ENCODE peak calls at places on chromosome 12, in four cellular contexts. C is Peyer's patch; T is activated effector memory CD4-positive, alpha-beta T cell treated with anti-CD3 and anti-CD28 coated beads, Interleukin-2, amount 50 U/mL, for 16 hours; M is nephron progenitor cell. G is an unnamed sample.

GRCh38 chr12:63955831-63956685 is 111.6 kb downstream of the SRGAP1 start:
- DNase-seq in C (peak), M (no peak), T (no peak), G (peak)

GRCh38 chr12:88325076-88325827 is 183.1 kb downstream of the TMTC3 start:
- DNase-seq in M (no peak), T (no peak), C (no peak), G (no peak)

GRCh38 chr12:111816065-111816615 is 25.9 kb upstream of the MAPKAPK5 start:
- DNase-seq in M (no peak), C (no peak), T (no peak), G (no peak)

GRCh38 chr12:77835982-77836381 is 5.3 kb downstream of the NAV3 start:
- DNase-seq in C (no peak), M (no peak), T (no peak), G (no peak)

GRCh38 chr12:123973552-123974341 is 732 bp downstream of the ZNF664 start:
- DNase-seq in T (peak), C (peak), M (peak), G (peak)

GRCh38 chr12:111430418-111431353 is 25.0 kb downstream of the SH2B3 start:
- DNase-seq in M (no peak), T (peak), C (peak), G (no peak)

GRCh38 chr12:8681129-8681902 is 16.5 kb upstream of the RIMKLB start:
- DNase-seq in T (no peak), M (no peak), C (peak), G (no peak)

GRCh38 chr12:116123511-116124258 is 153.8 kb downstream of the MED13L start:
- DNase-seq in M (peak), C (peak), T (no peak), G (no peak)

GRCh38 chr12:120669055-120669828 is 17.7 kb upstream of the MLEC start:
- DNase-seq in T (no peak), M (peak), C (peak), G (peak)

GRCh38 chr12:110279976-110280783 is 867 bp upstream of the ATP2A2 start:
- DNase-seq in T (peak), M (no peak), C (peak), G (peak)

GRCh38 chr12:90938451-90938850 is 16.5 kb downstream of the CCER1 start:
- DNase-seq in M (no peak), T (no peak), C (no peak), G (no peak)

GRCh38 chr12:39831587-39832315 is 212.1 kb upstream of the ABCD2 start:
- DNase-seq in C (no peak), T (no peak), M (no peak), G (no peak)

GRCh38 chr12:53476769-53477209 is 22.5 kb downstream of the MAP3K12 start:
- DNase-seq in C (no peak), T (no peak), M (no peak), G (no peak)

GRCh38 chr12:103840399-103840880 is 594 bp downstream of the NT5DC3 start:
- DNase-seq in T (peak), M (no peak), C (peak), G (no peak)

GRCh38 chr12:74689071-74689655 is 151.5 kb downstream of the ATXN7L3B start:
- DNase-seq in C (no peak), M (no peak), T (no peak), G (no peak)

GRCh38 chr12:41700940-41701339 is 443.7 kb downstream of the GXYLT1 start:
- DNase-seq in C (no peak), T (no peak), M (no peak), G (no peak)

GRCh38 chr12:58584885-58585284 is 335.4 kb downstream of the LRIG3 start:
- DNase-seq in C (no peak), M (no peak), T (no peak), G (no peak)

GRCh38 chr12:29599397-29599796 is 101.9 kb upstream of the OVCH1 start:
- DNase-seq in M (no peak), T (no peak), C (no peak), G (no peak)

GRCh38 chr12:14395059-14395778 is 29.7 kb downstream of the ATF7IP start:
- DNase-seq in C (no peak), T (no peak), M (no peak), G (no peak)

GRCh38 chr12:129212221-129212630 is 358.9 kb downstream of the GLT1D1 start:
- DNase-seq in C (no peak), M (no peak), T (no peak), G (no peak)

GRCh38 chr12:101666017-101666728 is 31.3 kb upstream of the CHPT1 start:
- DNase-seq in T (no peak), M (peak), C (no peak), G (no peak)

GRCh38 chr12:2944401-2945047 is 14.7 kb upstream of the TEAD4 start:
- DNase-seq in M (peak), T (peak), C (peak), G (peak)

GRCh38 chr12:56636118-56636674 is 6.1 kb upstream of the BAZ2A start:
- DNase-seq in M (peak), T (peak), C (peak), G (peak)

GRCh38 chr12:98373019-98373554 is 142.3 kb upstream of the TMPO start:
- DNase-seq in C (no peak), T (no peak), M (peak), G (peak)

GRCh38 chr12:95624544-95624943 is 73.3 kb upstream of the USP44 start:
- DNase-seq in T (no peak), M (no peak), C (no peak), G (no peak)

GRCh38 chr12:53380797-53381738 is 1.1 kb downstream of the SP1 start:
- DNase-seq in T (no peak), M (peak), C (peak), G (no peak)

GRCh38 chr12:90905691-90906370 is 49.1 kb downstream of the CCER1 start:
- DNase-seq in M (no peak), T (no peak), C (no peak), G (no peak)

GRCh38 chr12:25438638-25439037 is 114.4 kb downstream of the LMNTD1 start:
- DNase-seq in T (no peak), M (no peak), C (no peak), G (no peak)

GRCh38 chr12:67394600-67394999 is 125.4 kb downstream of the CAND1 start:
- DNase-seq in M (no peak), T (no peak), C (no peak), G (peak)

GRCh38 chr12:103956515-103957027 is 9.1 kb upstream of the TDG start:
- DNase-seq in M (no peak), C (no peak), T (no peak), G (no peak)

GRCh38 chr12:17609152-17609551 is 480.8 kb downstream of the RERGL start:
- DNase-seq in T (no peak), C (no peak), M (no peak), G (no peak)

GRCh38 chr12:70292017-70292776 is 49.0 kb downstream of the CNOT2 start:
- DNase-seq in M (no peak), T (no peak), C (no peak), G (no peak)